ENCODE peak calls at places on chromosome 10, in four cellular contexts. G is astrocyte of the spinal cord, H is psoas muscle, P is H1. T is an unnamed sample.

GRCh38 chr10:92847185-92847864 is 995 bp upstream of the EXOC6 start:
- DNase-seq in H (no peak), P (no peak), G (no peak), T (no peak)

GRCh38 chr10:77244746-77245145 is 392.9 kb downstream of the KCNMA1 start:
- DNase-seq in H (no peak), P (no peak), G (no peak), T (no peak)

GRCh38 chr10:8248868-8249267 is 194.4 kb downstream of the GATA3 start:
- DNase-seq in H (no peak), P (no peak), G (no peak), T (no peak)

GRCh38 chr10:58661336-58661735 is 148.7 kb downstream of the BICC1 start:
- DNase-seq in H (no peak), G (peak), P (no peak), T (no peak)

GRCh38 chr10:73413108-73413527 is 740 bp downstream of the ANXA7 start:
- DNase-seq in H (no peak), G (peak), P (no peak), T (no peak)

GRCh38 chr10:73771722-73772279 is 10.0 kb upstream of the CHCHD1 start:
- DNase-seq in H (peak), G (no peak), P (no peak), T (no peak)

GRCh38 chr10:111725035-111725434 is 458.5 kb downstream of the GPAM start:
- DNase-seq in H (no peak), P (no peak), G (no peak), T (no peak)

GRCh38 chr10:1468777-1469176 is 268.5 kb downstream of the ADARB2 start:
- DNase-seq in P (no peak), H (no peak), G (no peak), T (no peak)

GRCh38 chr10:133264455-133264854 is 12.2 kb downstream of the ADAM8 start:
- DNase-seq in P (no peak), H (no peak), G (no peak), T (no peak)

GRCh38 chr10:113709221-113709838 is 29.6 kb downstream of the CASP7 start:
- DNase-seq in H (no peak), P (no peak), G (peak), T (peak)

GRCh38 chr10:99873846-99874245 is 91.4 kb downstream of the ABCC2 start:
- DNase-seq in G (no peak), P (no peak), H (no peak), T (no peak)

GRCh38 chr10:123147635-123148413 is at the start of gene HMX2:
- DNase-seq in G (no peak), H (no peak), P (peak), T (no peak)

GRCh38 chr10:92761576-92761975 is 71.8 kb downstream of the HHEX start:
- DNase-seq in G (no peak), H (no peak), P (no peak), T (no peak)

GRCh38 chr10:113854019-113854756 is at the start of the genes DCLRE1A and NHLRC2:
- DNase-seq in H (peak), P (peak), G (peak), T (peak)

GRCh38 chr10:5817322-5818047 is 4.3 kb upstream of the GDI2 start:
- DNase-seq in G (no peak), P (no peak), H (no peak), T (no peak)

GRCh38 chr10:18618995-18619394 is 32.4 kb downstream of the NSUN6 start:
- DNase-seq in H (no peak), G (peak), P (no peak), T (no peak)

GRCh38 chr10:33139191-33139646 is 181.2 kb upstream of the ITGB1 start:
- DNase-seq in G (no peak), P (no peak), H (no peak), T (no peak)

DNA sequence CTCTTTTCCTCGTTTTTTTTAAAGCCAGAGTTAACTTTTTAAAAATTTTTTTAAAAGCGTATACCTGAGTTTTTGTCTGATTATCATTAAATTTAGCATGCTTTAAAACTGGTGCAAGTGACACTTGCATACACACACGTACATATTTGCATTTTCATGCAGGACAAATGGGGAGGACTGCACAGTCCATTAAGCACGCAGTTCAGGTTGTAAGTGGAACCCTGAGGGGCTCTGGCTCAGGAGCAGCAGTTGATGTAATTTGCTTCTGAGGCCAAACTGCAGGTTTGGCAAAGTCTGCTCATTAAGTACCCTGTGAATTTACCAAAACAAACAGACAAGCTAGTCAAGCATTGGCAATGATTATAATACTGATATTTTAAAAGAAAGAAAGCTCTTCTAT is 215.8 kb upstream of the PFKP start:
- DNase-seq in P (no peak), G (no peak), H (no peak), T (no peak)
- H3K4me3 ChIP-seq in P (no peak), G (no peak), H (no peak), T (no peak)

GRCh38 chr10:97572214-97572989 is at the start of gene ANKRD2:
- DNase-seq in H (peak), P (peak), G (peak), T (peak)

GRCh38 chr10:97574374-97575100 is 2.0 kb downstream of the ANKRD2 start:
- DNase-seq in G (peak), P (no peak), H (peak), T (peak)

GRCh38 chr10:97573672-97574071 is 1.1 kb downstream of the ANKRD2 start:
- DNase-seq in G (no peak), P (no peak), H (no peak), T (no peak)

GRCh38 chr10:97571622-97572021 is 957 bp upstream of the ANKRD2 start:
- DNase-seq in P (no peak), H (peak), G (no peak), T (no peak)

DNA sequence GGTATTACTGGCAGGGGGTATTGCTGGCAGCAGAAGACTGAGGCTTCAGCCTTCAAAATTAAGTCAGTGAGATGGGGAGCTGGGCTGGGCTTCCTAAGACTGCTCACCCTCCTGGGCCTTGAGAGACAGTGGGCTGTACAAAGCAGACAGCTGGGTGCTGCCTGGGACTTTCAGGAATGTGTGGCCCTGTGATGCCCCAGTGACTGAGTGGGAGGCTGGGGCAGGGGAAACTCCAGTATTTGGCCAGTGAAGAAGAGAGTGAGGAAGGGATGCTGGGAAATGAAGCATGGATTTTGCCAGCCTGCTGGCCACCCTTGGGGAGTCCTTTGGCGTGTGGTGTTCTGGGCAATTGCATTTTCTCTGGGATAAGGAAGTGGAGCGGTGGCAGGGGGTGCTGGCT is 442 bp downstream of the ANKRD2 start:
- DNase-seq in G (no peak), H (no peak), P (no peak), T (peak)
- H3K4me3 ChIP-seq in G (no peak), H (peak), P (no peak), T (no peak)

GRCh38 chr10:16441106-16441850 is 4.5 kb downstream of the PTER start:
- DNase-seq in H (no peak), P (no peak), G (no peak), T (no peak)
- H3K4me3 ChIP-seq in H (peak), P (no peak), G (no peak), T (peak)

GRCh38 chr10:26860542-26861325 is at the start of gene ABI1:
- DNase-seq in H (peak), P (peak), G (peak), T (peak)

GRCh38 chr10:26859241-26860025 is 1.3 kb downstream of the ABI1 start:
- DNase-seq in P (no peak), H (no peak), G (peak), T (no peak)

GRCh38 chr10:26860026-26860541 is 674 bp downstream of the ABI1 start:
- DNase-seq in P (peak), H (peak), G (peak), T (peak)

GRCh38 chr10:26857991-26858706 is 2.6 kb downstream of the ABI1 start:
- DNase-seq in P (no peak), G (no peak), H (no peak), T (peak)

DNA sequence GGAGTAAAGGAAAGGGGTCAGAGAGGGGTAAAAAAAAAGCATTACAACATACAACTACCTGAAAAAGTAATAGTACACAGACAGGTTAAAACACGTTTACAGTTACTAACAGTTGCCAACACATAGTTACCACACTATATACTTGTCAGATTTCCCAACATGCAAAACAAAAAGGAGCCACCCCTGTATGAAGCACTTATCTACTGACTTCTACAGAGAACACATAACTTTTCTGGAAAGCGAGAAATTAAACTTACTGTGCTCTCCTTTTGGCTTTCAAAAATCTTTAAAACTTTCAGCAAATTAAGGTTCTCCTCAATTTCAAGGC is 2.1 kb downstream of the ABI1 start:
- DNase-seq in G (no peak), P (no peak), H (no peak), T (no peak)
- H3K4me3 ChIP-seq in G (peak), P (peak), H (peak), T (peak)

GRCh38 chr10:22030421-22030820 is 26.9 kb upstream of the DNAJC1 start:
- DNase-seq in H (no peak), G (no peak), P (no peak), T (no peak)

GRCh38 chr10:22027666-22028238 is 24.2 kb upstream of the DNAJC1 start:
- DNase-seq in H (no peak), P (no peak), G (no peak), T (no peak)

GRCh38 chr10:22026287-22026686 is 22.8 kb upstream of the DNAJC1 start:
- DNase-seq in P (no peak), H (no peak), G (no peak), T (no peak)

DNA sequence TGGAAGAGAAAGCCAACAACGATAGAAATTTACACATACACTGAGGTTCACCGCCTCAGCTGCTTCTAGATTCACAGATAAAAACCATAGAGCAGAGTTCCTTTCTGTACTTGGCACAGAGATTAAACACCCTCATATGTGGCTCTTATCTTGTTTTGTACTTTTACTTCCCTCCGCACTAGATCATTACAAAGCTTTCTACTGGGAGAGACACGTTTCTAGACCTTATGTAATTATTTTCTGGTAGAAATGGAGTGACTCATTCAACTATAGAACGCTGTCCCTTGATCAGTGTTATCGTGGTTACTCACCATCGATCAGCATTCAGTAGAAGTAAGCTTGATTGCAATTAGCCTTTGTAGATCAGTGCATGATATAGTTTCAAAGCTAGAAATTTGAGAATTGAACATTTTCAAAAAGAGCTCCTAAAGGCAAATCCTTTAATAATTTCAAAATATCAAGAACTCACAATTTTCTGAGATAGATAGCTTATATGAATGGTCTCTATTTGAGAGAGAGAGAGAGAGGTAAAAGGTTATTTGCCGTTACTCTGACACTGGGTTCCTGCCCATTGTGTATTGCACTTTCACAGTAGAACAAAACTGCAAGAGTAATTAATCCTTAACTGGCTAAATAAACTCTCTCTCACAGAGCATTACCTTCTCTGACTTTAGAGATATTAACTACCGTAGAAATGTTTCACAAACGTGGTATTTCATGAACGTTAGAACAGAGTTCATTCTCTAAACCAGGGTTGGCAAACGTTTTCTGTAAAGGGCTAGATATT is 26.1 kb upstream of the DNAJC1 start:
- DNase-seq in G (no peak), H (no peak), P (no peak), T (no peak)
- H3K4me3 ChIP-seq in G (no peak), H (no peak), P (no peak), T (no peak)